ENCODE peak calls at places on chromosomes 11 and 22, in four cellular contexts. F is adrenal gland, R is HepG2, T is transverse colon. J is an unnamed sample.

GRCh38 chr22:30605449-30606110 is 1.4 kb upstream of the TCN2 start:
- DNase-seq in F (peak; percentile 66), R (peak; percentile 44), T (peak; percentile 78), J (no peak)

GRCh38 chr22:45883811-45884170 is 93.2 kb downstream of the WNT7B start:
- DNase-seq in F (no peak), R (no peak), T (no peak), J (no peak)

GRCh38 chr11:76259299-76259908 is 53.1 kb upstream of the WNT11 start:
- DNase-seq in F (no peak), R (no peak), T (no peak), J (no peak)

GRCh38 chr22:36197601-36198146 is 3.9 kb downstream of the APOL4 start:
- DNase-seq in F (no peak), R (no peak), T (no peak), J (no peak)

GRCh38 chr11:102142333-102142732 is 32.1 kb downstream of the YAP1 start:
- DNase-seq in F (no peak), R (no peak), T (no peak), J (no peak)

GRCh38 chr11:82792319-82792718 is 58.7 kb upstream of the FAM181B start:
- DNase-seq in F (no peak), R (no peak), T (no peak), J (no peak)

GRCh38 chr11:1131033-1131911 is 26.5 kb upstream of the MUC5AC start:
- DNase-seq in F (no peak), R (no peak), T (no peak), J (peak; percentile 64)

GRCh38 chr22:21677606-21678443 is 12.0 kb downstream of the PPIL2 start:
- DNase-seq in F (no peak), R (peak; percentile 91), T (no peak), J (no peak)

GRCh38 chr11:36409152-36409713 is 100.8 kb downstream of the TRAF6 start:
- DNase-seq in F (no peak), R (no peak), T (no peak), J (no peak)

GRCh38 chr11:122756417-122756816 is 81.9 kb upstream of the CRTAM start:
- DNase-seq in F (peak; percentile 41), R (no peak), T (peak; percentile 52), J (peak; percentile 92)

GRCh38 chr22:37070744-37071143 is 19.2 kb downstream of the KCTD17 start:
- DNase-seq in F (no peak), R (no peak), T (no peak), J (no peak)

GRCh38 chr22:23109441-23109978 is 32.3 kb downstream of the RSPH14 start:
- DNase-seq in F (no peak), R (no peak), T (no peak), J (no peak)

GRCh38 chr22:47597041-47597440 is 834.6 kb downstream of the TBC1D22A start:
- DNase-seq in F (no peak), R (no peak), T (no peak), J (no peak)

GRCh38 chr11:119148855-119149370 is at the start of gene ABCG4:
- DNase-seq in F (peak; percentile 38), R (no peak), T (no peak), J (no peak)

GRCh38 chr11:25859776-25860175 is 472.2 kb upstream of the ANO3 start:
- DNase-seq in F (no peak), R (no peak), T (no peak), J (no peak)

GRCh38 chr11:103985041-103985440 is 51.4 kb upstream of the DDI1 start:
- DNase-seq in F (no peak), R (no peak), T (no peak), J (no peak)

GRCh38 chr22:31867386-31868153 is 76.8 kb upstream of the YWHAH start:
- DNase-seq in F (no peak), R (no peak), T (no peak), J (no peak)

GRCh38 chr11:61699737-61700160 is 19.6 kb downstream of the DAGLA start:
- DNase-seq in F (peak; percentile 73), R (no peak), T (peak; percentile 72), J (no peak)

GRCh38 chr11:45664376-45665205 is 831 bp downstream of the CHST1 start:
- DNase-seq in F (no peak), R (no peak), T (no peak), J (no peak)

GRCh38 chr11:12860827-12861226 is 148.3 kb upstream of the RASSF10 start:
- DNase-seq in F (no peak), R (no peak), T (no peak), J (no peak)

GRCh38 chr11:115085461-115086220 is 407.3 kb downstream of the NXPE2 start:
- DNase-seq in F (no peak), R (no peak), T (no peak), J (no peak)

GRCh38 chr11:8023831-8024555 is 36.9 kb downstream of the EIF3F start:
- DNase-seq in F (no peak), R (no peak), T (no peak), J (no peak)

GRCh38 chr22:43970037-43970747 is 14.9 kb downstream of the SAMM50 start:
- DNase-seq in F (no peak), R (no peak), T (no peak), J (no peak)
- TF ChIP-seq POLR2A in F (no peak), R (no peak), T (no peak), J (no peak)

DNA sequence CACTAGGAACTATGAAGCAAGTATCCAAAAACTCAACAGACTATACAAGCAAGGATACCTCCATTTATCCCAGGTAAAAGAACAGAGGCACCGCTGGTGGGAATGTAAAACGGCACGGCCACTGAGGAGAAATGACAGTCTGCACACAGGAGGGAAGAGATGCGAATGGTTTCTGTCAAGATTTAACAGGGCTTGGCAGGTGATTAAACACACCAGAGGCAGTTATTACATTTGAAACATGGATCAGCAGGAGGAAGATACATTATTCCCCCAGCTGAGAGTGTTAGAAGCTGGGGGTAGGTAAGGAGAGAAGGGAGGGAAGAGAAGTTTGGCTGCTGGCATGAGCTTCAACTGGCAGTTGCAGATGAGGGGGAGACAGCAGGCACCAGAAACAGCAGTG is 30.2 kb downstream of the ATP6V1E1 start:
- DNase-seq in F (no peak), R (no peak), T (no peak), J (peak; percentile 14)
- H3K36me3 ChIP-seq in F (peaks cover 81% of the 10 kb centered on the region), R (peaks cover 29% of the 10 kb centered on the region), T (peaks cover 58% of the 10 kb centered on the region), J (peaks cover 84% of the 10 kb centered on the region)

DNA sequence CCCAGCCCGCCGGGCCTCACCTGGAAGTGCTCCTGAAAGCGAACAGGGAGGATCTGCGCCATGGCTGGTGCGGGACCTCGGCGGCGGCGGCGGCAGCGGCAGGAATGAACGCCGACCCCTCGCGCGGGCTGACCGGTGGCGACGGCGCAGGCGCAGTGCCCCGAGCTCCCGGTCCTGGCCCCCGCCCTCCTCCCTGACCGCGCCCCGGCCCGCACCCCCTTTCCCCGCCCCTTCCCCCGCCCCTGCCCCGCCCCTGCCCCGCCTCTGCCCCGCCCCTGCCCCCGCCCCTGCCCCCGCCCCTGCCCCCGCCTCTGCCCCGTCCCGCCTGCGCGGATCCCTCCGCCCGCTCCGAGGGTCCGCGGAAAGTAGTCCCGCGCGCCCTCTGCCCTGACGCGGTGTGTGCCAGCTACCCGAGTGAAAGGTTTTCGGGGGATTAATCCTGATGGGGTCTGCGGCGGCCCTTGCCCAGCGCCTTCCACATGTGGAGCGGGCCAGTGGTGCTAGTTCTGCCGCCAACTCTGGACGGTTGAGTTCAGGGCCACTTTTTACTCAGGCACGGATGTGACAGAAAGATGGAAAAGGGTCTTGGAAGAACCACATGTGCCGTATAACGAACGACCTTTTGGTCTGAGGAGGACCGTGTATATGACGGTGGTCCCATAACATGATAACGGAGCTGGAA is at the start of gene CLTCL1:
- DNase-seq in F (peak; percentile 88), R (peak; percentile 46), T (peak; percentile 86), J (peak; percentile 95)
- TF ChIP-seq POLR2A in F (peak; percentile 39), R (peak; percentile 50), T (peak; percentile 6), J (no peak)

DNA sequence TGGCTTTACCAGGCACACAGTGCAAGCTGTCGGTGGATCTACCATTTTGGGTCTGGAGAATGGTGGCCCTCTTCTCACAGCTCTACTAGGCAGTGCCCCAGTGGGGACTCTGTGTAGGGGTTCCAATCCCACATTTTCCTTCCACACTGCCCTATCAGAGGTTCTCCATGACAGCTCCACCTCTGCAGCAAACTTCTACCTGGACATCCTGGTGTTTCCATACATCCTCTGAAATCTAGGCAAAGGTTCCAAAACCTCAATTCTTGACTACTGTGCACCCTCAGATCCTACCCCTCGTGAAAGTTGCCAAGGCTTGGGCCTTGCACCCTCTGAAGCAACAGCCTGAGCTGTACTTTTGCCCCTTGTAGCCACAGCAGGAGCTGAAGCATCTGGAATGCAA is 108.1 kb downstream of the SOX6 start:
- DNase-seq in F (no peak), R (no peak), T (no peak), J (peak; percentile 11)
- H3K36me3 ChIP-seq in F (no peaks in the 10 kb centered on the region), R (no peaks in the 10 kb centered on the region), T (no peaks in the 10 kb centered on the region), J (no peaks in the 10 kb centered on the region)

GRCh38 chr11:117495357-117495756 is 167.7 kb downstream of the CEP164 start:
- DNase-seq in F (no peak), R (no peak), T (no peak), J (no peak)

GRCh38 chr11:117498791-117499190 is 171.1 kb downstream of the CEP164 start:
- DNase-seq in F (no peak), R (no peak), T (no peak), J (no peak)

GRCh38 chr11:117501499-117501898 is 173.8 kb downstream of the CEP164 start:
- DNase-seq in F (no peak), R (no peak), T (no peak), J (no peak)

GRCh38 chr11:117492578-117493251 is 165.1 kb downstream of the CEP164 start:
- DNase-seq in F (no peak), R (no peak), T (no peak), J (peak; percentile 56)

DNA sequence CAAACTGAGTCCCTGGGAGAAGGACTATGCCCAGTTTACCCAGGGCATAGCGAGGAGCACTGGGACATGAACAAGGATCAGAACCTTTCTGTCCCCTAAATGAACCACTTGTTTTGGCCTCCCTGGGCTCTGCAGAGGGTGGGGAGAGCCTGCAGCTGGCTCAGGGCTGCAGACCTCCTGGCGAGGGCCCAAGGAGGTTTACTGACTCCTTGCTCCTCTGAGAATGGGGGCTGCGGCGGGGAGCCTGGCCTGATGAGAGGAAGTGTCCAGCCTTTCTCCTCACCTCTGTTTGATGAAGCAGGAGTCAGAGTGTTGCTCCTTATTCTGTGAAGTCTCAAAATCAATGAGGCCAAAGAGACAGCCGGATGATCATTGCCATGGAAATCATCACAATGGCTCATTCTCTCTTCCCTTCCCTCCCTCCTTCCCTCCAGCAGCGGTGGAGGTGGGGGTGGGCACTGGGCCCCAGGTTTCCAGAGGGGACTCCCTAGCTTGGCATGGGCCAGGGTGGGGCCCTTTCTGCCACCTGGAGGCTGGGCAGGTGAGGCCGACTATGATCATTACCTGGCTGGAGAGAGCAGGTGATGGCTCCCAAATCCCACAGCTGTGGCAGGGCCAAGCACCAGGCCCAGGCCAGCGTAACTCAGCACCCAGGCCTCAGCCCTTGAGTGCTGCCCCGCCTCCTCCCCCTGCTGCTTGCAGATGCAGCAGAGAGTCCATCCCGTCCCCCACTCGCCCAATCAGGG is 169.7 kb downstream of the CEP164 start:
- DNase-seq in F (no peak), R (no peak), T (no peak), J (no peak)
- TF ChIP-seq POLR2A in F (no peak), R (no peak), T (no peak), J (no peak)

DNA sequence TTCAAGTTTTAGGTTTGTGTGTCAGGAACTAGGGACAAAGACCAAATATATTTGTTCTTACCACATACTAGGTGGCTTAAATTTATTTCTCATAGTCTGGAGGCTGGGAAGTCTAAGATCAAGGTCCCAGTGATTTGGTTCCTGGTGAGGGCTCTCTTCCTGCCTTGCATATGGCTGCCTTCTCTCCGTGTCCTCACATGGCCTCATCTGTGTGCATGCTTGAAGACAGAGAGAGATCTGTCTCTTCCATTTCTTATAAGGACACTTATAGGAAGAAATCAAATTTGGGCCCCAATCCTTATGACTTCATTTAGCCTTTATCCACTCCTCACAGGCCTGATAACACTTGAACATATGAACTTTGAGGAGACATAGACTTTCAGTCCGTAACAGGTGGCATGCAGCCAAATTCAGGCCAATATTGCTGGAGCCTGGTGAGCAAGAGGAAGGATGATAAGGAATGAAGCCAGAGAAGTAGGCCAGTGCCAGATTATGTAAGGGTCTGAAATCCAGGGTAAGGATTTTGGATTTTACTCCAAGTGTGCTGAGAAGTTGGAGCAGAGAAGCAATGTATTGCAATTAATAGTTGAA is 35.1 kb downstream of the TTC17 start:
- DNase-seq in F (peak; percentile 85), R (no peak), T (no peak), J (no peak)
- H3K36me3 ChIP-seq in F (peaks cover 46% of the 10 kb centered on the region), R (peaks cover 21% of the 10 kb centered on the region), T (peaks cover 66% of the 10 kb centered on the region), J (no peaks in the 10 kb centered on the region)

J was measured in spleen.